ENCODE peak calls at places on chromosomes 6 and 20, in five cellular contexts. T is neuronal stem cell, Y is H1, H is trophoblast cell, P is mesenchymal stem cell. M is an unnamed sample.
A peak's percentile ranks its signal among the peaks of the same experiment; 100 is the strongest.

GRCh38 chr6:35638679-35639078 is 50.0 kb downstream of the FKBP5 start:
- DNase-seq in Y (no peak), H (no peak), T (no peak), P (no peak), M (no peak)

GRCh38 chr20:11740975-11741374 is 176.7 kb upstream of the BTBD3 start:
- DNase-seq in T (no peak), Y (no peak), H (no peak), P (no peak), M (no peak)

GRCh38 chr6:135212020-135212806 is 31.1 kb downstream of the MYB start:
- DNase-seq in P (peak; percentile 65), Y (no peak), H (no peak), T (no peak), M (no peak)

GRCh38 chr6:2765896-2766766 is 938 bp downstream of the WRNIP1 start:
- DNase-seq in P (peak; percentile 58), T (peak; percentile 46), H (peak; percentile 34), Y (no peak), M (no peak)

GRCh38 chr20:46838002-46838401 is 56.6 kb upstream of the EYA2 start:
- DNase-seq in Y (peak; percentile 1), P (no peak), T (no peak), H (no peak), M (peak; percentile 71)

GRCh38 chr6:87628881-87629280 is 38.9 kb downstream of the ORC3 start:
- DNase-seq in Y (no peak), H (no peak), P (no peak), T (no peak), M (no peak)

GRCh38 chr6:30889921-30890645 is 5.8 kb downstream of the DDR1 start:
- DNase-seq in P (no peak), H (no peak), T (no peak), Y (no peak), M (peak; percentile 29)

GRCh38 chr6:169188051-169188863 is 65.4 kb downstream of the THBS2 start:
- DNase-seq in T (no peak), Y (no peak), P (peak; percentile 42), H (no peak), M (no peak)

GRCh38 chr6:50330963-50331362 is 281.2 kb upstream of the DEFB112 start:
- DNase-seq in H (no peak), P (no peak), Y (no peak), T (no peak), M (no peak)

GRCh38 chr6:35158520-35158919 is 17.4 kb upstream of the TCP11 start:
- DNase-seq in T (no peak), H (no peak), Y (no peak), P (no peak), M (no peak)

GRCh38 chr6:36844232-36845170 is 5.3 kb upstream of the CPNE5 start:
- DNase-seq in Y (no peak), H (no peak), T (no peak), P (no peak), M (no peak)

GRCh38 chr6:142155895-142156757 is 9.1 kb downstream of the VTA1 start:
- DNase-seq in P (peak; percentile 51), Y (peak; percentile 10), H (no peak), T (no peak), M (peak; percentile 29)
- H2BK12ac ChIP-seq in P (no peak overlapping the region), Y (no peak overlapping the region), H (no peak overlapping the region), T (no peak overlapping the region), M (no peak overlapping the region)

GRCh38 chr6:393391-394221 is 2.1 kb downstream of the IRF4 start:
- DNase-seq in P (no peak), Y (no peak), T (no peak), H (no peak), M (no peak)
- H3K9ac ChIP-seq in P (peak overlapping the region; percentile 33), Y (no peak overlapping the region), T (no peak overlapping the region), H (no peak overlapping the region), M (no peak overlapping the region)

DNA sequence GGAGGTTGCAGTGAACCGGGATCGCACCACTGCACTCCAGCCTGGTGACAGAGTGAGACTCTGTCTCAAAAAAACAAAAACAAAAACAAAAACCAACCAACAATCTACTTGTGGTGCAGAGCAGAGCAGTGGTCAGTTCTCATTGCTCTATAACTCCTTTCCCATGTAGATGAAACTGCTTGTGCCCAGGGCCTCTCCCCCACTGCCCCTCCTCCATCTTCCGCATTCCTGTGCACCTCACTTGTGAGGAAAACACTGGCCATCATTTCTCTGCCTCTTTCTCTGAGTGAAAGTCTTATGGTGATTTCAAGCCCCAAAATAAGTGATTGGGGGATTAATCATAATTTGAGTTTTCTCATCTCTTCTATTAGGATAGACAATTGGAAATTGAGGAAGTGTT is 63.9 kb upstream of the GLP1R start:
- DNase-seq in Y (no peak), P (no peak), T (no peak), H (no peak), M (no peak)
- H2BK12ac ChIP-seq in Y (no peak overlapping the region), P (no peak overlapping the region), T (no peak overlapping the region), H (no peak overlapping the region), M (no peak overlapping the region)

GRCh38 chr6:33851959-33852358 is 48.2 kb upstream of the MLN start:
- DNase-seq in T (peak; percentile 15), H (no peak), Y (peak; percentile 66), P (peak; percentile 33), M (peak; percentile 94)

GRCh38 chr6:33853736-33854135 is 49.9 kb upstream of the MLN start:
- DNase-seq in T (no peak), P (no peak), H (no peak), Y (no peak), M (no peak)

GRCh38 chr6:33854572-33855030 is 50.8 kb upstream of the MLN start:
- DNase-seq in Y (no peak), P (no peak), H (no peak), T (no peak), M (no peak)

GRCh38 chr6:33850869-33851541 is 47.2 kb upstream of the MLN start:
- DNase-seq in P (no peak), T (no peak), Y (no peak), H (no peak), M (no peak)

DNA sequence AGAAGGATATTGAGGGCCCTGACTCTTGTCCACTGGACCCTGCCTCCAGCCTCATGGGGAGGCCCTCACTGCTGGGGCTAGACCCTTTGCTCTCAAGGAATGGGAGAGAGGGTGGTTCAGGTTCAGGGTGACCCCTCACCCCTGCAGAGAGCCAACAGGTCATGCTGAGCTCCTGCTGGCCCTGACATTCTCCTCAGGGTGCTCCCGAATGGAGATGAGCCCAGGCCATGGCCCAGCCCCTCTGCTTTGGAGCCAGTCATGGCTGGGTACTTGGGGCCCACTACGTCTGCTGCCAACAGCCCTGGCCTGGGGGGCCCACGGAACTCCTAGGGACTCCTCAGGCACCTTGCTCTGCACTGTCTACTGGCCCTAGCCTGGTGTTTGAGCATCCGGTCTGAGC is 49.2 kb upstream of the MLN start:
- DNase-seq in Y (no peak), P (no peak), T (no peak), H (no peak), M (no peak)
- H3K9ac ChIP-seq in Y (no peak overlapping the region), P (no peak overlapping the region), T (no peak overlapping the region), H (no peak overlapping the region), M (no peak overlapping the region)

GRCh38 chr20:1666802-1667201 is 9.2 kb upstream of the SIRPG start:
- DNase-seq in Y (no peak), H (no peak), T (no peak), P (no peak), M (no peak)
- H2BK12ac ChIP-seq in Y (no peak overlapping the region), H (no peak overlapping the region), T (no peak overlapping the region), P (no peak overlapping the region), M (no peak overlapping the region)

GRCh38 chr6:9647599-9647998 is 767.3 kb downstream of the TFAP2A start:
- DNase-seq in T (no peak), H (peak; percentile 50), P (no peak), Y (no peak), M (no peak)

GRCh38 chr6:9647043-9647520 is 767.8 kb downstream of the TFAP2A start:
- DNase-seq in H (peak; percentile 61), P (no peak), T (no peak), Y (no peak), M (no peak)

DNA sequence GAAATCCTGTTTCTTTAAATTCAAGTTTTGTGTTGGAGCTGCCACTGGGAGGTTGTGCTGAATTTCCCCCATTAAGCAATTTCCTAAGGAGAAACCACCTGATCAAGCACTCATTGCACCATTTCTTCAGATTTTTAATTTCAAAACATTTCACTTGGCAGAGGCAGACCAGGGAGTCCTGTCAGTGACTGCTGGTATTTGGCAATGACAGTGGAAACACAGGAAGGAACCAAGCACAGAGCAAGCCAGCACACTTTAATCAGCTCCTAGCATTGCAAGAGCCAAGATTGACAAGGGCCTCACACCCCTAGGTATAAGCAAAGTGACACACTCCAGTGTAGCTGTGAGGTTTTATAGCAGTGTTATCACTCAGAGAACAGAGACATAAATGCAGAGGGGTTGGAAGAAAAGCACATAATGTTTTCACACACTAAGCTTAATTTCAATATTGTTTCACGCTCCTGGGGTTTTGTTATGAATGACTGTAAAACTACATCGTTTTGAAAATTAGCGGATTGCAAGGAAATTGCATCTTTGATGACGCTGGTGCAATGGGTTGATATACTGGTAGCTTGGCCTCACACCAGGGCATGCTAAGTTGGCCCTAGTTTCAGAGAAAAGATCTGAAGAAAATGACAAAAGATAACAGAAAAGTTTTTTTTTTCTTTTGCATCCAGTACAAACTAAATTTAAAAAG is 768.4 kb downstream of the TFAP2A start:
- DNase-seq in T (no peak), H (peak; percentile 53), Y (no peak), P (peak; percentile 17), M (no peak)
- H3K9ac ChIP-seq in T (no peak overlapping the region), H (no peak overlapping the region), Y (no peak overlapping the region), P (no peak overlapping the region), M (no peak overlapping the region)

GRCh38 chr6:19454296-19454998 is 382.7 kb upstream of the ID4 start:
- DNase-seq in Y (no peak), H (no peak), T (no peak), P (no peak), M (no peak)
- H2BK12ac ChIP-seq in Y (no peak overlapping the region), H (no peak overlapping the region), T (no peak overlapping the region), P (no peak overlapping the region), M (no peak overlapping the region)

M was measured in H9.